ENCODE peak calls at places on chromosomes 6 and 20, in seven cellular contexts. E, C, Q, Y, S, G and B are unnamed samples.

GRCh38 chr6:132219901-132220300 is 181.4 kb downstream of the MOXD1 start:
- DNase-seq in E (no peak), Y (no peak), S (no peak), G (no peak), Q (no peak), C (no peak), B (no peak)

GRCh38 chr20:13822459-13822858 is 37.6 kb downstream of the NDUFAF5 start:
- DNase-seq in C (no peak), Q (peak; percentile 41), E (no peak), S (no peak), Y (no peak), G (no peak), B (no peak)

GRCh38 chr20:11689262-11689661 is 228.4 kb upstream of the BTBD3 start:
- DNase-seq in Q (no peak), E (no peak), C (no peak), Y (no peak), G (no peak), S (no peak), B (no peak)

GRCh38 chr20:13525225-13525940 is 113.3 kb downstream of the TASP1 start:
- DNase-seq in Y (no peak), E (no peak), S (peak; percentile 70), Q (no peak), C (peak; percentile 59), G (no peak), B (no peak)

GRCh38 chr6:6556738-6557503 is 31.6 kb upstream of the LY86 start:
- DNase-seq in Q (peak; percentile 82), C (peak; percentile 39), S (no peak), E (peak; percentile 65), G (no peak), Y (peak; percentile 89), B (peak; percentile 54)

GRCh38 chr6:1601616-1602355 is 7.9 kb upstream of the FOXC1 start:
- DNase-seq in S (no peak), Y (no peak), Q (no peak), E (no peak), C (no peak), G (no peak), B (no peak)

GRCh38 chr6:143592335-143592734 is 80.8 kb upstream of the FUCA2 start:
- DNase-seq in Y (no peak), S (no peak), G (no peak), C (no peak), E (peak; percentile 19), Q (peak; percentile 64), B (no peak)

GRCh38 chr6:160445130-160445529 is 97.0 kb downstream of the SLC22A3 start:
- DNase-seq in G (no peak), S (no peak), Q (no peak), C (no peak), Y (no peak), E (no peak), B (no peak)

GRCh38 chr6:19279137-19279747 is 557.9 kb upstream of the ID4 start:
- DNase-seq in C (no peak), G (no peak), E (no peak), S (no peak), Q (no peak), Y (no peak), B (no peak)

GRCh38 chr20:50680106-50680960 is 11.0 kb downstream of the RIPOR3 start:
- DNase-seq in G (no peak), Y (no peak), E (no peak), S (peak; percentile 69), C (peak; percentile 97), Q (no peak), B (no peak)

GRCh38 chr20:25148181-25148981 is 47.1 kb upstream of the ENTPD6 start:
- DNase-seq in Q (peak; percentile 66), E (peak; percentile 34), G (peak; percentile 56), C (no peak), S (no peak), Y (no peak), B (no peak)

GRCh38 chr20:20740595-20740994 is 28.2 kb upstream of the RALGAPA2 start:
- DNase-seq in Y (peak; percentile 84), G (no peak), S (no peak), Q (no peak), C (no peak), E (no peak), B (no peak)

GRCh38 chr6:168145747-168146596 is 67.0 kb upstream of the FRMD1 start:
- DNase-seq in Q (peak; percentile 0), Y (no peak), E (no peak), C (no peak), G (no peak), S (no peak), B (no peak)

GRCh38 chr6:18707714-18708439 is 320.7 kb downstream of the RNF144B start:
- DNase-seq in Q (no peak), S (no peak), E (no peak), Y (no peak), G (no peak), C (no peak), B (no peak)

GRCh38 chr6:135962731-135963130 is 111.2 kb downstream of the PDE7B start:
- DNase-seq in E (no peak), Q (no peak), C (peak; percentile 38), S (peak; percentile 58), G (no peak), Y (peak; percentile 65), B (no peak)

GRCh38 chr20:63932606-63933160 is 23.5 kb downstream of the UCKL1 start:
- DNase-seq in Q (no peak), C (no peak), S (no peak), E (no peak), G (no peak), Y (no peak), B (no peak)

GRCh38 chr20:60138263-60139127 is 180.3 kb downstream of the CDH26 start:
- DNase-seq in S (no peak), E (no peak), Q (no peak), C (no peak), Y (peak; percentile 58), G (peak; percentile 20), B (no peak)

GRCh38 chr20:36572701-36573102 is 695 bp upstream of the TGIF2 start:
- DNase-seq in Y (no peak), Q (no peak), E (no peak), G (peak; percentile 55), C (no peak), S (no peak), B (no peak)

GRCh38 chr6:38588631-38589366 is 50.9 kb downstream of the BTBD9 start:
- DNase-seq in C (no peak), Y (no peak), G (no peak), S (peak; percentile 68), E (no peak), Q (no peak), B (no peak)

GRCh38 chr20:48564997-48565396 is 262.8 kb downstream of the PREX1 start:
- DNase-seq in S (no peak), Q (no peak), C (no peak), E (no peak), G (no peak), Y (no peak), B (no peak)

GRCh38 chr6:157022022-157022740 is 245.0 kb downstream of the ARID1B start:
- DNase-seq in E (peak; percentile 67), G (peak; percentile 77), S (peak; percentile 82), C (no peak), Q (peak; percentile 97), Y (peak; percentile 82), B (peak; percentile 23)

GRCh38 chr6:40308533-40309306 is 278.4 kb downstream of the LRFN2 start:
- DNase-seq in G (peak; percentile 17), S (peak; percentile 5), Y (peak; percentile 15), C (peak; percentile 31), E (peak; percentile 89), Q (peak; percentile 88), B (no peak)

GRCh38 chr6:11522819-11523218 is 14.7 kb upstream of the TMEM170B start:
- DNase-seq in Q (no peak), Y (peak; percentile 62), G (no peak), C (no peak), E (no peak), S (no peak), B (no peak)

GRCh38 chr6:145199961-145200360 is 535.4 kb downstream of the EPM2A start:
- DNase-seq in C (peak; percentile 26), E (no peak), Y (no peak), Q (no peak), G (no peak), S (no peak), B (no peak)